ENCODE peak calls at places on chromosome 9, in ten cellular contexts. E, T, U, J, A, D, V, C, G and O are unnamed samples.

GRCh38 chr9:115137511-115137910 is 19.6 kb upstream of the TNC start:
- DNase-seq in E (no peak), T (no peak), U (no peak), J (no peak), A (no peak), D (no peak), V (no peak), C (no peak), G (no peak), O (no peak)

GRCh38 chr9:130239741-130240241 is 25.8 kb upstream of the HMCN2 start:
- DNase-seq in E (no peak), T (peak; percentile 39), U (peak; percentile 68), J (peak; percentile 19), A (no peak), D (no peak), V (peak; percentile 55), C (no peak), G (peak; percentile 27), O (no peak)

GRCh38 chr9:72354704-72355103 is 10.3 kb downstream of the ZFAND5 start:
- DNase-seq in E (no peak), T (no peak), U (no peak), J (no peak), A (no peak), D (no peak), V (no peak), C (no peak), G (no peak), O (no peak)

GRCh38 chr9:69532359-69532758 is 139.8 kb downstream of the APBA1 start:
- DNase-seq in E (no peak), T (no peak), U (no peak), J (peak; percentile 35), A (no peak), D (no peak), V (no peak), C (no peak), G (no peak), O (no peak)

GRCh38 chr9:136318111-136318768 is 9.1 kb upstream of the GPSM1 start:
- DNase-seq in E (no peak), T (no peak), U (no peak), J (no peak), A (no peak), D (no peak), V (no peak), C (no peak), G (no peak), O (no peak)

GRCh38 chr9:131395027-131395744 is 1.3 kb downstream of the PRRC2B start:
- DNase-seq in E (no peak), T (no peak), U (no peak), J (no peak), A (peak; percentile 39), D (peak; percentile 73), V (peak; percentile 82), C (peak; percentile 18), G (peak; percentile 85), O (peak; percentile 51)

GRCh38 chr9:80550181-80550580 is 978.4 kb downstream of the TLE4 start:
- DNase-seq in E (no peak), T (no peak), U (no peak), J (no peak), A (no peak), D (no peak), V (no peak), C (no peak), G (no peak), O (no peak)

GRCh38 chr9:96859461-96860198 is 5.3 kb upstream of the ZNF782 start:
- DNase-seq in E (peak; percentile 35), T (no peak), U (no peak), J (peak; percentile 76), A (no peak), D (no peak), V (peak; percentile 70), C (no peak), G (no peak), O (no peak)

GRCh38 chr9:106707291-106707690 is 155.7 kb upstream of the ZNF462 start:
- DNase-seq in E (no peak), T (no peak), U (no peak), J (no peak), A (no peak), D (no peak), V (no peak), C (no peak), G (no peak), O (no peak)

GRCh38 chr9:106701611-106702010 is 161.4 kb upstream of the ZNF462 start:
- DNase-seq in E (no peak), T (no peak), U (no peak), J (no peak), A (no peak), D (no peak), V (no peak), C (no peak), G (no peak), O (no peak)

GRCh38 chr9:106707722-106708121 is 155.2 kb upstream of the ZNF462 start:
- DNase-seq in E (no peak), T (peak; percentile 18), U (no peak), J (no peak), A (no peak), D (no peak), V (no peak), C (no peak), G (no peak), O (no peak)

GRCh38 chr9:106700676-106701075 is 162.3 kb upstream of the ZNF462 start:
- DNase-seq in E (peak; percentile 74), T (no peak), U (no peak), J (peak; percentile 10), A (no peak), D (no peak), V (no peak), C (no peak), G (no peak), O (no peak)

DNA sequence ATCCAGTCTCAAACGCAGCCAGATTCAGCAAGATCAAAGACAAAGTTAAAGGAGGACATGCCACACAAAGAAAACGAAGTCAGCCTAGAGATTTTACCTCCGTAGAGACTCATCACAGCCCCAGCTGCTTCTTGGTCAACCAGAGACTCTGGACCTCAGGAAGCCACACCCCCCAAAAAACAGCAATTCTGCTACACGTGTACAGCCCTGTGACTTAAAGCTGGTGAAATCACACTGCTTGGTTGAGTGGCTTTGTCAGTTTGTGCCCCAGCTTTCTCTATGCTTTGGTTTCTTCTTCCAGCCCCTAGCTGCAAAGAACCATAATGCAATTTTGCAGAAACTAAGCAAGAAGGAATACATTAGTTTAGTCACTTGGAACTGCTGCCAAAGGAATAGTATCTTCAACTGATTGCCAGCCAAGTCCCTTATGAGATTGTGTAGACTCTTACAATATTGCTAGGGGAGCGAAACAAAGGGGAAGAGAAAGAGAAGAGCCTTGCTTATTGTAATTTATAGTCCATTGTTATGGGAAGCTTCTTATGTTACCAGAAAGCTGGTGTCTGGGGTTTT is 158.8 kb upstream of the ZNF462 start:
- DNase-seq in E (no peak), T (no peak), U (no peak), J (no peak), A (no peak), D (no peak), V (no peak), C (no peak), G (no peak), O (no peak)
- TF ChIP-seq CTCF in E (peak; percentile 10), T (no peak), U (no peak), J (no peak), A (no peak), D (no peak), V (peak; percentile 18), C (no peak), G (no peak), O (no peak)

GRCh38 chr9:79116709-79117108 is 455.1 kb upstream of the TLE4 start:
- DNase-seq in E (no peak), T (no peak), U (no peak), J (no peak), A (no peak), D (no peak), V (no peak), C (no peak), G (no peak), O (no peak)

GRCh38 chr9:79111653-79112052 is 460.1 kb upstream of the TLE4 start:
- DNase-seq in E (no peak), T (no peak), U (no peak), J (no peak), A (no peak), D (no peak), V (no peak), C (no peak), G (no peak), O (no peak)

GRCh38 chr9:79115176-79115575 is 456.6 kb upstream of the TLE4 start:
- DNase-seq in E (no peak), T (no peak), U (no peak), J (no peak), A (no peak), D (no peak), V (no peak), C (no peak), G (no peak), O (no peak)

GRCh38 chr9:79120533-79121315 is 451.0 kb upstream of the TLE4 start:
- DNase-seq in E (no peak), T (no peak), U (no peak), J (peak; percentile 23), A (no peak), D (no peak), V (no peak), C (no peak), G (no peak), O (no peak)

DNA sequence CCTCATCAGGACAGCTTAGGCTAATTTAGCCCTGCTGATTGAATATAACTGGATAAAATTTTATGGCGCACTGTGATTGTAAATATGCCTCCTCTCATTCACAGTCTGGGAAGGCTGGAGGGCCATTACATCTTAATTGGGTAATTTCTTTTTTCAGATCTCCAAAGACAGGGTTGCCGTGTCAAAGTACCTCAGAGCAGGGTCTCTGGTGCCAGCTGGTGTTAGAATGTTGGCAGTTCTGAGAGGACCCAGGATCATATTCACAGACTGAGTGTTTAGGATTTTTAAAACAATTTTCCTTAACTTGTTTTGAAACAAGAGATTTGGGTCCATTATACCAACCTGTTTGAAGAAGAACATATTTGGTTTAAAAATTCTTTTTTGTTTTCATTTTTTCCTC is 455.7 kb upstream of the TLE4 start:
- DNase-seq in E (no peak), T (no peak), U (no peak), J (no peak), A (no peak), D (no peak), V (no peak), C (no peak), G (no peak), O (no peak)
- TF ChIP-seq CTCF in E (peak; percentile 14), T (no peak), U (no peak), J (no peak), A (no peak), D (no peak), V (no peak), C (no peak), G (no peak), O (no peak)

DNA sequence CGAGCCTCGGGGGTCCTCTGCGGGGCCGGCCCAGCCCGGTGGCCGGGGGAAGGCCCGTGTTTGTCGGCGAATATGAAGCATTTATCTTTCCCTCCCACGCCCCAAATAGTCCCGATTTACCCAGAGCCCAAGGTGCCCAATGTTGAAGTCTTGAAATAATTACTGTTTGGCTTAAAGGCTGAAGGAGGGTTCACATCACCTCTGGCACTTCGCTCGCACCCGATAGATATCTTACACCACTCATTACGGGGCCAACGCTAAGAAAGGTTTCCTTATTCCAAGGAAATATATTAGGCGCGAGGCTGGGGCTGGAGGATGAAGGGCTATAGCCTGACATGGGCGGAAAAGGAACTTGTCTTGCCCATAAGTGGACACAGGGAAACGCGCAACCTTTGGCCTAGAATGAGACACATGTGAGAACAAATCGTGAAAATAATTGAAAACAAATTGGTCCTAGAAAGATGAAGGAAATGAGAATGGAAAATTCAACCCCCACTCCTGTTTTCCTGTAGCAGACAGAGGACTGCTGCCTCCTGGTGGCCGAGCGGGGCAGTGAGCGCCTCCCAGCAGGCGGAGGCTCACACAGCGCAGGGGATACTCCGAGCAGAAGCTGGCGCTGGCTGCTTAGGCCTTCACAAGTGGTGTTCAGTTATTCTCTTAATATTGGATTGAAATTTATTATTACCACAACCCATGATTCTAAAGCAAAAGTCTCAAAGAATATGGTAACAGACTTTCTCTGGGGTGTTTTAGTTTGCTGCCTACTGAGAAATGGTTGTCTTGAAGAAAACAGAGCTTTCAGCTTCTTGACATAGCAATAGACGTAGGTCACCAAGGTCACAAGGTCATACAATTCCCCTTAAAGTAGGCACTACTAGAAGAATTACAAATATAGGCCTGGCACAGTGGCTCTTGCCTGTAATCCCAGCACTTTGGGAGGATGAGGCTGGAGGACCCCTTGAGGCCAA is 7.9 kb downstream of the CCL21 start:
- DNase-seq in E (peak; percentile 80), T (peak; percentile 81), U (peak; percentile 93), J (peak; percentile 78), A (peak; percentile 89), D (peak; percentile 87), V (peak; percentile 94), C (peak; percentile 90), G (peak; percentile 73), O (peak; percentile 66)
- TF ChIP-seq CTCF in E (peak; percentile 100), T (peak; percentile 98), U (peak; percentile 90), J (peak; percentile 99), A (peak; percentile 93), D (peak; percentile 100), V (peak; percentile 99), C (peak; percentile 99), G (peak; percentile 97), O (peak; percentile 77)

GRCh38 chr9:18233776-18234445 is 240.0 kb upstream of the ADAMTSL1 start:
- DNase-seq in E (no peak), T (no peak), U (no peak), J (no peak), A (no peak), D (no peak), V (no peak), C (no peak), G (no peak), O (no peak)
- TF ChIP-seq CTCF in E (no peak), T (no peak), U (no peak), J (no peak), A (no peak), D (no peak), V (no peak), C (no peak), G (no peak), O (no peak)